ENCODE peak calls at places on chromosome 11, in seven cellular contexts. I, K, Z, O, H, E and J are unnamed samples.

GRCh38 chr11:102410382-102410784 is 42.2 kb downstream of the TMEM123 start:
- DNase-seq in I (no peak), K (no peak), Z (no peak), O (no peak), H (no peak), E (no peak), J (no peak)

GRCh38 chr11:112364962-112365481 is 104.4 kb upstream of the PLET1 start:
- DNase-seq in I (no peak), K (no peak), Z (no peak), O (no peak), H (peak), E (no peak), J (no peak)

GRCh38 chr11:12673924-12674570 is at the start of gene TEAD1:
- DNase-seq in I (peak), K (peak), Z (peak), O (peak), H (peak), E (peak), J (peak)

GRCh38 chr11:94925422-94926270 is 47.7 kb downstream of the CWC15 start:
- DNase-seq in I (no peak), K (no peak), Z (no peak), O (no peak), H (no peak), E (no peak), J (no peak)

GRCh38 chr11:103091441-103091809 is 535 bp downstream of the DCUN1D5 start:
- DNase-seq in I (peak), K (peak), Z (peak), O (no peak), H (no peak), E (peak), J (no peak)

GRCh38 chr11:67463186-67463585 is 5.9 kb downstream of the TMEM134 start:
- DNase-seq in I (no peak), K (no peak), Z (no peak), O (no peak), H (no peak), E (no peak), J (no peak)

GRCh38 chr11:105821366-105821765 is 200.7 kb downstream of the MSANTD4 start:
- DNase-seq in I (no peak), K (peak), Z (no peak), O (no peak), H (no peak), E (no peak), J (no peak)

GRCh38 chr11:121656333-121657090 is 203.7 kb upstream of the SORL1-AS1 start:
- DNase-seq in I (peak), K (no peak), Z (no peak), O (no peak), H (no peak), E (no peak), J (no peak)

GRCh38 chr11:12411806-12412727 is 34.7 kb downstream of the PARVA start:
- DNase-seq in I (peak), K (peak), Z (peak), O (peak), H (peak), E (peak), J (peak)

GRCh38 chr11:112062923-112063322 is 10.9 kb downstream of the PIH1D2 start:
- DNase-seq in I (no peak), K (no peak), Z (no peak), O (no peak), H (no peak), E (no peak), J (no peak)

GRCh38 chr11:116148056-116148455 is 624.7 kb downstream of the BUD13 start:
- DNase-seq in I (peak), K (peak), Z (no peak), O (no peak), H (no peak), E (no peak), J (no peak)

GRCh38 chr11:134883484-134883883 is 471.4 kb upstream of the B3GAT1 start:
- DNase-seq in I (no peak), K (no peak), Z (no peak), O (no peak), H (no peak), E (no peak), J (no peak)

GRCh38 chr11:62988281-62988680 is 3.5 kb upstream of the SLC22A6 start:
- DNase-seq in I (no peak), K (no peak), Z (no peak), O (no peak), H (no peak), E (no peak), J (no peak)